ENCODE peak calls at places on chromosomes 11 and 22, in eight cellular contexts. One of them, this sample, is unnamed.

GRCh38 chr11:93526058-93526633 is 17.0 kb downstream of the SMCO4 start:
- DNase-seq in HCT116: no peak
- DNase-seq in right cardiac atrium: no peak
- DNase-seq in brain microvascular endothelial cell: no peak
- DNase-seq in SK-N-SH: no peak
- DNase-seq in WERI-Rb-1: no peak
- DNase-seq in psoas muscle: no peak
- DNase-seq in ascending aorta: no peak
- DNase-seq in this sample: no peak

GRCh38 chr11:1005913-1006312 is 30.6 kb downstream of the MUC6 start:
- DNase-seq in HCT116: no peak
- DNase-seq in right cardiac atrium: peak
- DNase-seq in brain microvascular endothelial cell: no peak
- DNase-seq in SK-N-SH: peak
- DNase-seq in WERI-Rb-1: no peak
- DNase-seq in psoas muscle: peak
- DNase-seq in ascending aorta: no peak
- DNase-seq in this sample: peak

GRCh38 chr11:117627259-117627658 is 169.8 kb downstream of the DSCAML1 start:
- DNase-seq in HCT116: no peak
- DNase-seq in right cardiac atrium: no peak
- DNase-seq in brain microvascular endothelial cell: no peak
- DNase-seq in SK-N-SH: no peak
- DNase-seq in WERI-Rb-1: no peak
- DNase-seq in psoas muscle: no peak
- DNase-seq in ascending aorta: no peak
- DNase-seq in this sample: no peak

GRCh38 chr11:59960502-59961381 is 3.1 kb upstream of the OOSP4A start:
- DNase-seq in HCT116: no peak
- DNase-seq in right cardiac atrium: peak
- DNase-seq in brain microvascular endothelial cell: no peak
- DNase-seq in SK-N-SH: peak
- DNase-seq in WERI-Rb-1: no peak
- DNase-seq in psoas muscle: no peak
- DNase-seq in ascending aorta: no peak
- DNase-seq in this sample: no peak

GRCh38 chr11:16002942-16003341 is 353.4 kb downstream of the SOX6 start:
- DNase-seq in HCT116: no peak
- DNase-seq in right cardiac atrium: no peak
- DNase-seq in brain microvascular endothelial cell: no peak
- DNase-seq in SK-N-SH: no peak
- DNase-seq in WERI-Rb-1: peak
- DNase-seq in psoas muscle: peak
- DNase-seq in ascending aorta: no peak
- DNase-seq in this sample: no peak

GRCh38 chr11:77054018-77054417 is 12.8 kb upstream of the CAPN5 start:
- DNase-seq in HCT116: no peak
- DNase-seq in right cardiac atrium: no peak
- DNase-seq in brain microvascular endothelial cell: no peak
- DNase-seq in SK-N-SH: no peak
- DNase-seq in WERI-Rb-1: no peak
- DNase-seq in psoas muscle: no peak
- DNase-seq in ascending aorta: no peak
- DNase-seq in this sample: no peak

GRCh38 chr11:12245091-12245490 is 132.3 kb upstream of the PARVA start:
- DNase-seq in HCT116: no peak
- DNase-seq in right cardiac atrium: peak
- DNase-seq in brain microvascular endothelial cell: no peak
- DNase-seq in SK-N-SH: no peak
- DNase-seq in WERI-Rb-1: no peak
- DNase-seq in psoas muscle: peak
- DNase-seq in ascending aorta: no peak
- DNase-seq in this sample: no peak

GRCh38 chr22:19442166-19442565 is 5.3 kb downstream of the C22orf39 start:
- DNase-seq in HCT116: no peak
- DNase-seq in right cardiac atrium: no peak
- DNase-seq in brain microvascular endothelial cell: no peak
- DNase-seq in SK-N-SH: no peak
- DNase-seq in WERI-Rb-1: no peak
- DNase-seq in psoas muscle: peak
- DNase-seq in ascending aorta: no peak
- DNase-seq in this sample: no peak

GRCh38 chr22:23218867-23219251 is 38.5 kb downstream of the BCR start:
- DNase-seq in HCT116: no peak
- DNase-seq in right cardiac atrium: peak
- DNase-seq in brain microvascular endothelial cell: no peak
- DNase-seq in SK-N-SH: peak
- DNase-seq in WERI-Rb-1: peak
- DNase-seq in psoas muscle: no peak
- DNase-seq in ascending aorta: no peak
- DNase-seq in this sample: peak

GRCh38 chr22:43088616-43088978 is 594 bp downstream of the TTLL1 start:
- DNase-seq in HCT116: no peak
- DNase-seq in right cardiac atrium: no peak
- DNase-seq in brain microvascular endothelial cell: no peak
- DNase-seq in SK-N-SH: peak
- DNase-seq in WERI-Rb-1: no peak
- DNase-seq in psoas muscle: no peak
- DNase-seq in ascending aorta: no peak
- DNase-seq in this sample: peak

GRCh38 chr22:29343313-29343805 is 27.9 kb upstream of the RASL10A start:
- DNase-seq in HCT116: no peak
- DNase-seq in right cardiac atrium: peak
- DNase-seq in brain microvascular endothelial cell: no peak
- DNase-seq in SK-N-SH: peak
- DNase-seq in WERI-Rb-1: peak
- DNase-seq in psoas muscle: peak
- DNase-seq in ascending aorta: no peak
- DNase-seq in this sample: peak

GRCh38 chr22:29341849-29342127 is 26.3 kb upstream of the RASL10A start:
- DNase-seq in HCT116: no peak
- DNase-seq in right cardiac atrium: no peak
- DNase-seq in brain microvascular endothelial cell: no peak
- DNase-seq in SK-N-SH: no peak
- DNase-seq in WERI-Rb-1: no peak
- DNase-seq in psoas muscle: no peak
- DNase-seq in ascending aorta: no peak
- DNase-seq in this sample: no peak

GRCh38 chr22:29344137-29344536 is 28.6 kb upstream of the RASL10A start:
- DNase-seq in HCT116: peak
- DNase-seq in right cardiac atrium: peak
- DNase-seq in brain microvascular endothelial cell: peak
- DNase-seq in SK-N-SH: peak
- DNase-seq in WERI-Rb-1: no peak
- DNase-seq in psoas muscle: peak
- DNase-seq in ascending aorta: peak
- DNase-seq in this sample: peak

GRCh38 chr22:29342177-29342576 is 26.7 kb upstream of the RASL10A start:
- DNase-seq in HCT116: no peak
- DNase-seq in right cardiac atrium: no peak
- DNase-seq in brain microvascular endothelial cell: no peak
- DNase-seq in SK-N-SH: no peak
- DNase-seq in WERI-Rb-1: no peak
- DNase-seq in psoas muscle: no peak
- DNase-seq in ascending aorta: no peak
- DNase-seq in this sample: no peak

DNA sequence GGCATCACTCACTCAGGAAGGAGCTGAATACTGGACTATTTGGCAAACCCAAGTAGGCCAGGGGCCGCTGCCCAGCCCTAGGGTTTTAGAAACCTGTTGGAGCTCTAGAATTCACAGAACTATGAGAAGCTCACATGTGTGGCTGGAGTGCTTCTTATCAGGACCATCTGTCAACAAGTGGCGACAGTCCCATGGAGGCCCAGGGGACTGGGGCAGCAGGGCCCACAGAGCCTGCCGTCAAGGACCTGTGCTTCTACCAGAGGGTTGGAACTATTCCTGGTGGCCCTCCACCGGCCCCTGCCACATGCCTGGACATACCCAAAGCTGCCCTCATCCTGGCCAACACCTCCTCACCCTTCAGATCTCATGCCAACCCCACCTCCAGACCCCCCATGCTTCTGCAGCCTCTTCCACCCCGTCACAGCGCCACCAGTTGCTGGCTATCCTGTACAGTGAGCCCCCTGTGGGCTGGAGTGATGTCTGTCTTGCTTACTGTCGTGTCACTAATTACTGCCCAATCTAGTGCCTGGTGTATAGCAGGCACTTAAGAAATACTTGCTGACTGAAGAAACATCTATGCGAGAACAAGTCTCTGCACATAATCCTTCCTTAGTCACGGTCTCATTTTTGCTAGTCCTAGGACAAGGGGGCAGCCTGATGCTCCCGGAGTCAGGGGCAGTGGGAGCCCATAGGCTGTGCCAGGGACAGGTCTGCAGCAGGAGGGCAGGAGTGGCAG is 27.2 kb upstream of the RASL10A start:
- DNase-seq in HCT116: no peak
- DNase-seq in right cardiac atrium: no peak
- DNase-seq in brain microvascular endothelial cell: no peak
- DNase-seq in SK-N-SH: peak
- DNase-seq in WERI-Rb-1: no peak
- DNase-seq in psoas muscle: no peak
- DNase-seq in ascending aorta: no peak
- DNase-seq in this sample: peak
- H3K27ac ChIP-seq in HCT116: peak
- H3K27ac ChIP-seq in right cardiac atrium: peak
- H3K27ac ChIP-seq in brain microvascular endothelial cell: no peak
- H3K27ac ChIP-seq in SK-N-SH: peak
- H3K27ac ChIP-seq in WERI-Rb-1: peak
- H3K27ac ChIP-seq in psoas muscle: peak
- H3K27ac ChIP-seq in ascending aorta: no peak
- H3K27ac ChIP-seq in this sample: peak

DNA sequence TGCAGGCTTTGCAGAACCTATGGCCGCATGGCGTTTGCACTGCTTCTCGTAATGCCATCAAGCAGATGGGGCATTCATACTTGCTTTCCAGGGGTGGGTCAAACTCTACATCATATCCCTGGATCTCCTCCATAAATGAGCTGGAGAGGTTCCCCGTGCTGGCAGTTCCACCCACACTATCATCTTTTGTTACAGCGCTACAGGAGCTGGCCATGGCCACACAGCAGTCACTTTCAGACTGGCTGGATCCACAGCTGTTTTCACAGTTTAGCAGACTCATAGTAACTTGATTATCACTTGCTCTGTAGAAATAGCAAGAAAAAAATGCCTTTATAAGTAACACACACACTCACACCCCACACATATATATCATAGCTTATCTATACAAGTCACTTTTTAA is 8.8 kb downstream of the TRAF6 start:
- DNase-seq in HCT116: no peak
- DNase-seq in right cardiac atrium: no peak
- DNase-seq in brain microvascular endothelial cell: no peak
- DNase-seq in SK-N-SH: no peak
- DNase-seq in WERI-Rb-1: no peak
- DNase-seq in psoas muscle: no peak
- DNase-seq in ascending aorta: no peak
- DNase-seq in this sample: peak
- H3K4me3 ChIP-seq in HCT116: no peak
- H3K4me3 ChIP-seq in right cardiac atrium: no peak
- H3K4me3 ChIP-seq in brain microvascular endothelial cell: no peak
- H3K4me3 ChIP-seq in SK-N-SH: no peak
- H3K4me3 ChIP-seq in WERI-Rb-1: no peak
- H3K4me3 ChIP-seq in psoas muscle: no peak
- H3K4me3 ChIP-seq in ascending aorta: no peak
- H3K4me3 ChIP-seq in this sample: no peak

DNA sequence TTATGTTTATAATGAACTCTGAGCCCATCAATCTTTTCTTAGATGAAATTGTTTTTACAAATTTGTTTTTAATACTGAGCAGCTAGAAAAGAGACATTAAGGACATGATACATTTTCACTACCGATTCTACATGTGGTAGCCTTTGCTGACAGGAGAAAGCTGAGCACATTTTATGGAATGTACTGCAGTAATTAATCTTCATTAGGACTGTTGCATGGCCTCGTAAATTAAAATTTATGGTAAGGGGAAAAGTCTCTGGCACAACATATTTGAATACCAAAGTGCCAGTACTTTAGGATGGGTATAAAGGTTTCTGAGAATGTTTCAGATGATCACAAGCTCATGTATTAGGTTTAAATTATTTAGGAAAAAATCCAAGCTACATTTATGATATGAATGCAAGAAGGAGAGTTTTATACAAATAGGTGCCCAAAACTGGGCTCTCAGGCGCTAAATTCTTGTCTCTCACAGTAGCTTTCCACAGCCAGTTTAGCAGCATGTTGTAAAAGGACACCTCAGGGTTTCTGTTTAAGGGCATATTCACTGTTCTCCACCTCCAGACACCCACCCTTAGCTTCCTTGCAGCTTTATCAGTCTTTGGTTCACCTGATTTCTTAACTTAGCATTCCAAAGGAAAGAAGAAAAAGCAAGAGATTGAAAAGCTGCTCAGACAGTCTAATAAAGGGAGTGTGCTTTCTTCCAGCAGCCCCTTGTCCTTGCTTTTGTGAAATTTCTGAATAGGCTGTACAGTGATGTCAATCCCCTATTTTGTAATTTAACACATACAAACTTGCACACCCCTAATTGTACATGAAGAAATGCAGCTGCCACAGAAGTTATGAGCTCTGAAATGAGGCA is 261.9 kb downstream of the DDX10 start:
- DNase-seq in HCT116: no peak
- DNase-seq in right cardiac atrium: no peak
- DNase-seq in brain microvascular endothelial cell: no peak
- DNase-seq in SK-N-SH: no peak
- DNase-seq in WERI-Rb-1: no peak
- DNase-seq in psoas muscle: no peak
- DNase-seq in ascending aorta: no peak
- DNase-seq in this sample: no peak
- H3K27ac ChIP-seq in HCT116: no peak
- H3K27ac ChIP-seq in right cardiac atrium: no peak
- H3K27ac ChIP-seq in brain microvascular endothelial cell: no peak
- H3K27ac ChIP-seq in SK-N-SH: no peak
- H3K27ac ChIP-seq in WERI-Rb-1: no peak
- H3K27ac ChIP-seq in psoas muscle: no peak
- H3K27ac ChIP-seq in ascending aorta: no peak
- H3K27ac ChIP-seq in this sample: no peak

GRCh38 chr11:95255523-95256165 is 24.6 kb upstream of the SESN3 start:
- DNase-seq in HCT116: no peak
- DNase-seq in right cardiac atrium: no peak
- DNase-seq in brain microvascular endothelial cell: no peak
- DNase-seq in SK-N-SH: no peak
- DNase-seq in WERI-Rb-1: no peak
- DNase-seq in psoas muscle: no peak
- DNase-seq in ascending aorta: no peak
- DNase-seq in this sample: no peak
- H3K4me3 ChIP-seq in HCT116: no peak
- H3K4me3 ChIP-seq in right cardiac atrium: no peak
- H3K4me3 ChIP-seq in brain microvascular endothelial cell: no peak
- H3K4me3 ChIP-seq in SK-N-SH: no peak
- H3K4me3 ChIP-seq in WERI-Rb-1: no peak
- H3K4me3 ChIP-seq in psoas muscle: no peak
- H3K4me3 ChIP-seq in ascending aorta: no peak
- H3K4me3 ChIP-seq in this sample: no peak